ENCODE peak calls at places on chromosome 15, in ten cellular contexts. F, E, Y, R, L, J, V, G, K and A are unnamed samples.

GRCh38 chr15:76337047-76337738 is 620 bp downstream of the ISL2 start:
- DNase-seq in F (peak), E (no peak), Y (no peak), R (peak), L (peak), J (no peak), V (no peak), G (no peak), K (no peak), A (peak)

GRCh38 chr15:67918205-67918861 is 78.5 kb upstream of the RNU6-1 start:
- DNase-seq in F (no peak), E (no peak), Y (no peak), R (no peak), L (no peak), J (no peak), V (no peak), G (no peak), K (no peak), A (no peak)

GRCh38 chr15:62798536-62798935 is 244.0 kb upstream of the TPM1 start:
- DNase-seq in F (no peak), E (no peak), Y (no peak), R (no peak), L (no peak), J (no peak), V (no peak), G (no peak), K (no peak), A (no peak)

GRCh38 chr15:45262906-45263456 is 10.9 kb downstream of the SLC28A2 start:
- DNase-seq in F (no peak), E (no peak), Y (no peak), R (no peak), L (no peak), J (no peak), V (no peak), G (no peak), K (no peak), A (no peak)

GRCh38 chr15:70062321-70062956 is 35.3 kb downstream of the TLE3 start:
- DNase-seq in F (peak), E (peak), Y (peak), R (no peak), L (peak), J (peak), V (no peak), G (peak), K (peak), A (peak)

GRCh38 chr15:65344214-65344908 is 33.4 kb downstream of the IGDCC3 start:
- DNase-seq in F (no peak), E (no peak), Y (no peak), R (no peak), L (no peak), J (no peak), V (no peak), G (no peak), K (no peak), A (peak)

GRCh38 chr15:50067254-50067653 is 51.8 kb downstream of the ATP8B4 start:
- DNase-seq in F (no peak), E (no peak), Y (no peak), R (no peak), L (no peak), J (no peak), V (no peak), G (no peak), K (no peak), A (no peak)

GRCh38 chr15:42508263-42508690 is 12.8 kb downstream of the SNAP23 start:
- DNase-seq in F (no peak), E (no peak), Y (no peak), R (no peak), L (peak), J (no peak), V (no peak), G (no peak), K (peak), A (no peak)

GRCh38 chr15:37793851-37794250 is 140.6 kb upstream of the TMCO5A start:
- DNase-seq in F (no peak), E (no peak), Y (no peak), R (no peak), L (peak), J (no peak), V (no peak), G (no peak), K (peak), A (no peak)

DNA sequence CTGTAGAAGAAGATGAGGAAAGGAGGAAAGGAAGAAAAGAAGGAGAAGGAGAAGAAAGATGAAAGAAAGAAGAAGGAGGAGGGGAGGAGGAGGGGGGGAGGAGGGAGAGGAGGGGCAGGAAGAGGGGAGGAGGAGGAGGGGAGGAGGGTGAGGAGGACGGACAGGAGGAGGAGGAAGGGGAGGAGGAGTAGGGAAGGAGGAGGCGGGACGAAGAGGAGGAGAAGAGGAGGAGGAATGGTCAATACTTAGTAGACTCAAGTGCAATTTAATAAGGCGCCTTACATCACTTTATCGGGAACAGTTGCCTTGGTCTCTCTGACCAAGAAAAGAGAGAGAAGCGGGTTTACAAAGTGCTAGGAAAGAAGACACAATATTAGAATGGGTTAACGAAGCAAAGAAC is 23.7 kb upstream of the NR2E3 start:
- DNase-seq in F (no peak), E (no peak), Y (no peak), R (no peak), L (no peak), J (no peak), V (no peak), G (no peak), K (no peak), A (no peak)
- TF ChIP-seq CTCF in F (no peak), E (no peak), Y (no peak), R (no peak), L (no peak), J (no peak), V (no peak), G (no peak), K (no peak), A (no peak)

GRCh38 chr15:91294795-91295194 is 194.7 kb downstream of the SV2B start:
- DNase-seq in F (no peak), E (no peak), Y (no peak), R (no peak), L (no peak), J (no peak), V (no peak), G (no peak), K (no peak), A (no peak)

GRCh38 chr15:91291673-91292072 is 191.6 kb downstream of the SV2B start:
- DNase-seq in F (no peak), E (peak), Y (no peak), R (no peak), L (peak), J (no peak), V (no peak), G (no peak), K (peak), A (no peak)

GRCh38 chr15:91290553-91290952 is 190.5 kb downstream of the SV2B start:
- DNase-seq in F (no peak), E (no peak), Y (no peak), R (no peak), L (no peak), J (no peak), V (no peak), G (no peak), K (no peak), A (no peak)

DNA sequence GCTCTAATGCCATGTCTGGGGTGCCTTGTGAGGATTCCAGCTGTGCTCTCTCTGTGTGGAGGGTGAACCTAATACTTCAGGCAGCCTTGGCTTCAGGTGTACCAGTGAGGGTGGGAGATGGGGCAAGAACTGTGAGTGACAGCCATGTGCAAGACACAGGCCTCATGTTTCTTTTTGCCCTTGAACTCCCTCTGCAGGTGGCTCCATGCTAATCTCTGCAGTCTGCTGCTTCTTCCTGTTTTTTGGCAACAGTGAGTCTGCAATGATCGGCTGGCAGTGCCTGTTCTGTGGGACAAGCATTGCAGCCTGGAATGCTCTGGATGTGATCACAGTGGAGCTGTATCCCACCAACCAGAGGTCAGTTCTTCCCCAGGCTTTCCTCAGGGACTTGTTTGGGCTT is 189.3 kb downstream of the SV2B start:
- DNase-seq in F (no peak), E (peak), Y (no peak), R (no peak), L (no peak), J (no peak), V (no peak), G (no peak), K (no peak), A (no peak)
- TF ChIP-seq CTCF in F (peak), E (no peak), Y (no peak), R (no peak), L (no peak), J (no peak), V (peak), G (no peak), K (no peak), A (no peak)

DNA sequence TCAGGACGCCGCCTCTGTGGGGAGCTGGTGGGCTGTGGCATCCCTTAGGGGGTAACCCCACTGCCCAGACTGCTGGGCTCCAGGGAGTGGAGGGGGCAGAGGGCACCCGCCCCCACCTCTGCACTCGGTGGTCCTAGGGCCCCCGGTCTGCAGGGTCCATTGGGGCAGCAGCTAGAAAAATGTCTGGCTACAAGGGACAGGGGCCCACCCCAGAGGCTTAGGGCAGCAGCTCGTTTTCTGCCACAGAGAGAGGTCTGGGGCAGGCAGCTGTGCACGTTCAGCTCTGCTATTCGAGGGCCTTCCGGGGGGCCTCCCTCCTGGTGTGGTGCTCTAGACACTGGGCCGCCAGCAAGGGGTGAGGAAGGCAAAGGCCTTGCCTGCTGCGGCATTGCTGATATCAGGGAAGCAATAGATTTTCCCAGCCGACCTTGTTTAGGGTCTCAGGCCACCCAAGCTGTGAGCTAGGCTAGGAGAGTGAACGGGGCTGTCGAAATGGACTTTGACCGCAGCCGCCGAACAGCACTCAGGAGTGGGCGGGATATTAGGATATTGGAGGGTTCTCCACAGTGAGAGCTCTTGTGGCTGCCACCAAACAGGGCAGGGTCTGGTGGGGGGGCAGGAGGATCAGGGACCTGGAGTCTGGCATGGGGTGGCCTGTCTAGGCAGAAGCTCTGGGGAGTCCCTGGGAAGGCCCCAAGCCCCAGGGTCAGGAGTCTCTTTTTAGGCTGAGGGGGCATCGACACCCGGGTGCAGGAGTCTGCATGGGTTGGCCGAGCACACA is 61.4 kb upstream of the KLF13 start:
- DNase-seq in F (no peak), E (peak), Y (peak), R (no peak), L (no peak), J (no peak), V (no peak), G (peak), K (no peak), A (no peak)
- TF ChIP-seq CTCF in F (no peak), E (no peak), Y (no peak), R (no peak), L (no peak), J (no peak), V (no peak), G (no peak), K (no peak), A (no peak)

GRCh38 chr15:25711691-25712090 is 151.4 kb downstream of the ATP10A start:
- DNase-seq in F (no peak), E (no peak), Y (peak), R (no peak), L (no peak), J (no peak), V (no peak), G (no peak), K (no peak), A (no peak)

GRCh38 chr15:25711164-25711563 is 152.0 kb downstream of the ATP10A start:
- DNase-seq in F (no peak), E (no peak), Y (peak), R (no peak), L (no peak), J (no peak), V (no peak), G (no peak), K (no peak), A (no peak)

GRCh38 chr15:25708391-25708790 is 154.7 kb downstream of the ATP10A start:
- DNase-seq in F (no peak), E (no peak), Y (peak), R (no peak), L (no peak), J (no peak), V (no peak), G (no peak), K (no peak), A (no peak)

GRCh38 chr15:25709437-25710159 is 153.5 kb downstream of the ATP10A start:
- DNase-seq in F (no peak), E (no peak), Y (peak), R (no peak), L (no peak), J (no peak), V (no peak), G (no peak), K (no peak), A (no peak)

DNA sequence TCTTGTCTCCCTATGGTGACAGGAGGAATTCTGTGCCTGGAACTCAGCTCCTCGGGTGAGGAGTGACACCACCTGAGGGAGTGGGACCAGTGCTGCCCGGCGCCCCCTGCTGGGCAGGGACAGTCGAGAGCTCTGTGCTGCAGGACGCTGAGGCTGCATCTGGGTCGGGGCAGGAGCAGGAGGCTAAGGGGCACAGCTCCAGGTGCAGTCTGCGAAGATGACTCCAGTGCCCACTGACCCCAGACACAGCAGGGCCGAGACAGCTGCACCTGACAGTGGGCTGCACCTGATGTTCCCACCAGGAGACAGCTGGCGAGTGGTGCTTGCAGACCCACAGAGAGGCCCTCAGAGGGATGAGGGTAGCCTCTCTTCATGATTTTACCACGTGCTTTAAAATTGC is 152.9 kb downstream of the ATP10A start:
- DNase-seq in F (no peak), E (peak), Y (peak), R (no peak), L (peak), J (peak), V (peak), G (no peak), K (no peak), A (no peak)
- TF ChIP-seq CTCF in F (peak), E (peak), Y (peak), R (peak), L (peak), J (peak), V (peak), G (no peak), K (peak), A (peak)

DNA sequence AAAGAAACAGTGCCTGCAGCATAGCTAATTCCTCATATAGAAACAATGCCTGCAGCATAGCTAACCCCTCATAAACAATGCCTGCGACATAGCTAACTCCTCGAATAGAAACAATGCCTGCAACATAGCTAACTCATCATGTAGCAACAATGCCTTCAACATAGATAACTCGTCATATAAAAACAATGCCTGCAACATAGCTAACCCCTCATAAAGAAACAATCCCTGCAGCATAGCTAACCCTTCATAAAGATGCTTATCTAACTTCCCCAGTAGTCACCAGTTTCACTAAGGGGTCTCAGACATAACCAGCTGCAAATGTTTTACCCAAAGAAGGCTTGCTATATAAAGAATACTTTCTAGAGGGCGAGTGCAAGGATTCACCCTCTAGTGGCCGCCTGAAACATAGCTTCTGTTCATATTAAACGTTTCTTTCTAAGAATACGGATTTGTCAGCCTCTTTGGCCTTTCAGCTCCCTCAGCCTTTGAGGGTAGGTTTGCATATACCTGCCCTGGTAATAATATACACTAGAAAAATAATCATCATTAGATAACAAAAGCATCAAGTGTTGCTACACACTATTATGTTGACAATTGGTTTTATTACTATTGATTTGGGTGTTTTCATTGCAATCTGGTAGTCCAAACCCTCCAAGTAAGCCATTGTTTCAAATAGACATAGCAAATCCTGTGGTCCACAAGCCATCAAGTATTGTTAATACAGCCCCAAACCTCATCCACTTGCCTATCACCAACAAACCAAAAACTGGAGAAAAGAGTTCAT is 44.4 kb upstream of the FAN1 start:
- DNase-seq in F (peak), E (no peak), Y (peak), R (peak), L (peak), J (no peak), V (no peak), G (no peak), K (peak), A (peak)
- TF ChIP-seq CTCF in F (peak), E (peak), Y (peak), R (peak), L (peak), J (peak), V (peak), G (no peak), K (peak), A (peak)

DNA sequence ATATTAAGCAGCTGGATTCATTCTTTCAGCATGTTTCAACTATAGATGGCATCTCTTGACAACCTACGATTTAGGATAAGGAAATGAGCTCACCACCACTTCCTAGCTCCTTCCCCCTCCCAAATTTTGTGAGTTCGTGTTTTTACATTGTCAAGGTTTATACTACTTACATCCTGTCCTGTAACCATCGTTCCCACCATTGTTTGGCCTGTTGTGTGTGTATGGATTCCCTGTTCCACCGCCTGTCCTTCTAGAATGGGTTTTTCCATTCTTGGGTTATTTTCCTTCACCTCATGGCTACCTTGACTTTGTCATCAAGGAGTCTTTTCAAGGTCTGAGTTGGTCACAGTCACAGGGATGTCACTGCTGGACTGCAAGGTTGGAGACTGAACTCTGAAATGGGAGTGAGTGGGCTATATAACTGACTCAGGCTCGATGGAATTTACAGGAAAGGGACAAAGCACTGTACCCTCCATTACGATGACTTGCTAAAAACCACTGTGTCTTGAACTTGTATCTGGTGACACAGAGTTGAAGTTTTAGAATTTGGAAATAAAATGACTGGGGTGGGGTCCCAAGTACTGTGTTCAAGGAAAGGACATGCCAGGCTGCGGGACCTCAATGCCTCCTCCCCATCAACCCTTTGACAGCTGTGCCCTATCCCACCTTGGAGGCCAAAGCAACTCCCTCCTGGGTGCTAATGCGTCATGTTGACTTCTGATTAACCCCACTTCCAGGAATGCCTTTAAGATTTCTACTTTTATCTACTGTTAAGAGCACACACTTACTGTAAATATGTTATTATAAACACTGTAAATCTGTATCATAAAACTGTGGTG is 66.8 kb upstream of the BLM start:
- DNase-seq in F (peak), E (no peak), Y (no peak), R (no peak), L (peak), J (no peak), V (no peak), G (no peak), K (no peak), A (no peak)
- TF ChIP-seq CTCF in F (no peak), E (no peak), Y (no peak), R (no peak), L (no peak), J (no peak), V (no peak), G (no peak), K (no peak), A (no peak)

GRCh38 chr15:73900129-73900712 is 26.0 kb upstream of the LOXL1 start:
- DNase-seq in F (no peak), E (no peak), Y (no peak), R (no peak), L (no peak), J (peak), V (no peak), G (no peak), K (no peak), A (no peak)

GRCh38 chr15:73894133-73894814 is 20.9 kb downstream of the TBC1D21 start:
- DNase-seq in F (no peak), E (no peak), Y (no peak), R (no peak), L (no peak), J (no peak), V (no peak), G (no peak), K (no peak), A (no peak)

GRCh38 chr15:73899197-73900128 is 26.1 kb downstream of the TBC1D21 start:
- DNase-seq in F (no peak), E (no peak), Y (no peak), R (no peak), L (no peak), J (peak), V (no peak), G (no peak), K (peak), A (no peak)

GRCh38 chr15:73901126-73901810 is 25.0 kb upstream of the LOXL1 start:
- DNase-seq in F (no peak), E (no peak), Y (no peak), R (no peak), L (no peak), J (peak), V (peak), G (no peak), K (no peak), A (no peak)

GRCh38 chr15:73897441-73898261 is 24.3 kb downstream of the TBC1D21 start:
- DNase-seq in F (peak), E (peak), Y (peak), R (peak), L (peak), J (peak), V (peak), G (no peak), K (peak), A (peak)
- TF ChIP-seq CTCF in F (peak), E (peak), Y (peak), R (peak), L (peak), J (peak), V (peak), G (no peak), K (peak), A (peak)

GRCh38 chr15:74793135-74794028 is 11.5 kb downstream of the CSK start:
- DNase-seq in F (no peak), E (no peak), Y (peak), R (no peak), L (peak), J (no peak), V (no peak), G (no peak), K (peak), A (peak)
- TF ChIP-seq CTCF in F (no peak), E (no peak), Y (peak), R (no peak), L (peak), J (peak), V (peak), G (no peak), K (peak), A (peak)